ENCODE peak calls at places on chromosomes 4 and X, in eight cellular contexts. W is Peyer's patch, G is RWPE1, Z is right atrium auricular region, Q is choroid plexus epithelial cell, U is cardiac fibroblast, N is neural crest cell, E is epithelial cell of esophagus. Y is an unnamed sample.

GRCh38 chrX:107429090-107429489 is 20.4 kb upstream of the FRMPD3 start:
- DNase-seq in W (no peak), G (no peak), Z (no peak), Q (peak; percentile 38), U (peak; percentile 30), N (no peak), E (peak; percentile 35), Y (no peak)

GRCh38 chrX:123835661-123836371 is 24.0 kb upstream of the XIAP start:
- DNase-seq in W (no peak), G (peak; percentile 59), Z (no peak), Q (peak; percentile 55), U (peak; percentile 48), N (no peak), E (peak; percentile 79), Y (no peak)

GRCh38 chr4:153432971-153433752 is 33.0 kb upstream of the TMEM131L start:
- DNase-seq in W (no peak), G (peak; percentile 71), Z (peak; percentile 70), Q (peak; percentile 95), U (peak; percentile 91), N (no peak), E (peak; percentile 88), Y (peak; percentile 69)

GRCh38 chr4:155818639-155819038 is 47.4 kb downstream of the ASIC5 start:
- DNase-seq in W (no peak), G (peak; percentile 3), Z (no peak), Q (peak; percentile 21), U (peak; percentile 55), N (no peak), E (peak; percentile 79), Y (no peak)

GRCh38 chrX:3142259-3143042 is 101.2 kb downstream of the ARSF start:
- DNase-seq in W (no peak), G (no peak), Z (no peak), Q (no peak), U (no peak), N (no peak), E (no peak), Y (no peak)

GRCh38 chr4:80268081-80268823 is 1.8 kb downstream of the FGF5 start:
- DNase-seq in W (no peak), G (no peak), Z (no peak), Q (no peak), U (no peak), N (no peak), E (peak; percentile 49), Y (no peak)

GRCh38 chr4:111450867-111451266 is 694.4 kb upstream of the FAM241A start:
- DNase-seq in W (no peak), G (no peak), Z (no peak), Q (no peak), U (no peak), N (no peak), E (peak; percentile 18), Y (no peak)

GRCh38 chr4:10033191-10033881 is 12.0 kb upstream of the SLC2A9 start:
- DNase-seq in W (peak; percentile 37), G (peak; percentile 26), Z (no peak), Q (peak; percentile 73), U (peak; percentile 66), N (no peak), E (peak; percentile 64), Y (no peak)

GRCh38 chrX:130746709-130747347 is 156.2 kb downstream of the ENOX2 start:
- DNase-seq in W (no peak), G (no peak), Z (no peak), Q (peak; percentile 19), U (peak; percentile 24), N (no peak), E (no peak), Y (no peak)

GRCh38 chrX:134936542-134936941 is 54.2 kb upstream of the SMIM10 start:
- DNase-seq in W (no peak), G (no peak), Z (no peak), Q (peak; percentile 71), U (peak; percentile 68), N (no peak), E (peak; percentile 61), Y (no peak)

GRCh38 chr4:159400782-159401712 is 298.2 kb downstream of the RAPGEF2 start:
- DNase-seq in W (no peak), G (no peak), Z (no peak), Q (peak; percentile 76), U (peak; percentile 29), N (no peak), E (no peak), Y (no peak)

GRCh38 chr4:151205722-151206121 is 71.2 kb upstream of the PRSS48 start:
- DNase-seq in W (no peak), G (no peak), Z (no peak), Q (peak; percentile 42), U (no peak), N (no peak), E (no peak), Y (no peak)

GRCh38 chr4:10019521-10020051 is 1.7 kb downstream of the SLC2A9 start:
- DNase-seq in W (peak; percentile 59), G (no peak), Z (peak; percentile 74), Q (no peak), U (no peak), N (no peak), E (peak; percentile 34), Y (no peak)

GRCh38 chrX:154512879-154513553 is 3.0 kb downstream of the FAM3A start:
- DNase-seq in W (no peak), G (no peak), Z (no peak), Q (no peak), U (no peak), N (no peak), E (no peak), Y (no peak)

GRCh38 chrX:40893251-40893910 is 158.0 kb upstream of the MED14 start:
- DNase-seq in W (no peak), G (no peak), Z (no peak), Q (no peak), U (peak; percentile 55), N (no peak), E (peak; percentile 1), Y (no peak)

GRCh38 chr4:150308824-150309472 is 230.7 kb downstream of the DCLK2 start:
- DNase-seq in W (no peak), G (no peak), Z (no peak), Q (peak; percentile 67), U (peak; percentile 21), N (no peak), E (peak; percentile 85), Y (no peak)

DNA sequence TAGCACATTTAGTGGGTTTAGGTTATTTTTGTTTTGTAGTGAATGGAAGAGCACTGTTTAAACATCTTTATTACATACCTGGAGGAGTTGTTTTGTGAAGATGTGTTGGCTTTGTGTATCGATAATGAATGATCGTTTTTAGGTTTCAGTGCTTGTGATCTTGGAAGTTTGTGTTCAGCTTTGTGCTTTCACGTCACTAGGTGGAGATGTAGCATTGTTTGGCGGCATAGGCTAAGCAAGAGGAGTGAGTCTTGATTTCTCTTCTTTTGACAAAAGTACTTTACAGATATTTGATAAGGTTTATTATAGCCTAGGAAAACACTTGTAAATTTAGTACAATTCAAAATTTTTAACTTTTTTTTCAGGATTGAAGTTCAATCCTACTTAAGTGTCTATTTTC is 50.4 kb downstream of the PDK3 start:
- DNase-seq in W (no peak), G (no peak), Z (no peak), Q (peak; percentile 48), U (peak; percentile 43), N (no peak), E (peak; percentile 4), Y (no peak)
- TF ChIP-seq CTCF in W (no peak), G (no peak), Z (peak; percentile 38), Q (peak; percentile 55), U (no peak), N (peak; percentile 61), E (peak; percentile 18), Y (peak; percentile 22)

DNA sequence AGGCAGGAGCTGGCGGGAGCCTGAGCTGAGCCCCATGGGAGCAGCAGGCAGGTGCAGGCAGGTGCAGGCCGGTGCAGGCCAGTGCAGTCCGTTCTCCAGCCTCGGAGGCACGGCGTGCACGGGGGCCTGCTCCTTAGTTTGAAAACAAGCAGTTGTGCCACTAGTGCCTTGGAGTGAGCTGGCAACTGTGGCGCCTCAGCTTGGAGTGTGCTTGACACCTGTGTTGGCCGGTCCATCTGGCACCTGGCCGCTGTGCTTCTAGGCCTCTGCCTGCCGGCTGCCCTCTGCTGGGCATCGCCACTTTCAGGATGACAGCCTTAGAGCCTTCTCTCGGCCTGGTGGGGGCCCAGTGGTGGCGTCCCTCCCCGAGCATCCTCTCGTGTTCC is 47.9 kb downstream of the RGS12 start:
- DNase-seq in W (no peak), G (peak; percentile 3), Z (peak; percentile 57), Q (no peak), U (no peak), N (no peak), E (peak; percentile 21), Y (peak; percentile 81)
- TF ChIP-seq CTCF in W (no peak), G (peak; percentile 26), Z (peak; percentile 55), Q (no peak), U (no peak), N (no peak), E (peak; percentile 19), Y (no peak)

GRCh38 chr4:107740381-107740780 is 20.3 kb upstream of the PAPSS1 start:
- DNase-seq in W (no peak), G (no peak), Z (no peak), Q (peak; percentile 69), U (peak; percentile 51), N (no peak), E (peak; percentile 15), Y (no peak)
- TF ChIP-seq CTCF in W (no peak), G (no peak), Z (peak; percentile 38), Q (peak; percentile 55), U (peak; percentile 13), N (peak; percentile 53), E (peak; percentile 32), Y (no peak)

GRCh38 chr4:14257903-14258302 is 630.4 kb upstream of the BOD1L1 start:
- DNase-seq in W (no peak), G (no peak), Z (no peak), Q (no peak), U (no peak), N (no peak), E (no peak), Y (no peak)

GRCh38 chr4:14254252-14254651 is 626.7 kb upstream of the BOD1L1 start:
- DNase-seq in W (peak; percentile 43), G (peak; percentile 20), Z (no peak), Q (peak; percentile 52), U (peak; percentile 41), N (peak; percentile 30), E (peak; percentile 60), Y (peak; percentile 54)

GRCh38 chr4:14259926-14260325 is 632.4 kb upstream of the BOD1L1 start:
- DNase-seq in W (no peak), G (no peak), Z (no peak), Q (no peak), U (no peak), N (no peak), E (no peak), Y (no peak)

GRCh38 chr4:14260591-14260990 is 633.1 kb upstream of the BOD1L1 start:
- DNase-seq in W (no peak), G (no peak), Z (no peak), Q (no peak), U (no peak), N (no peak), E (no peak), Y (no peak)

DNA sequence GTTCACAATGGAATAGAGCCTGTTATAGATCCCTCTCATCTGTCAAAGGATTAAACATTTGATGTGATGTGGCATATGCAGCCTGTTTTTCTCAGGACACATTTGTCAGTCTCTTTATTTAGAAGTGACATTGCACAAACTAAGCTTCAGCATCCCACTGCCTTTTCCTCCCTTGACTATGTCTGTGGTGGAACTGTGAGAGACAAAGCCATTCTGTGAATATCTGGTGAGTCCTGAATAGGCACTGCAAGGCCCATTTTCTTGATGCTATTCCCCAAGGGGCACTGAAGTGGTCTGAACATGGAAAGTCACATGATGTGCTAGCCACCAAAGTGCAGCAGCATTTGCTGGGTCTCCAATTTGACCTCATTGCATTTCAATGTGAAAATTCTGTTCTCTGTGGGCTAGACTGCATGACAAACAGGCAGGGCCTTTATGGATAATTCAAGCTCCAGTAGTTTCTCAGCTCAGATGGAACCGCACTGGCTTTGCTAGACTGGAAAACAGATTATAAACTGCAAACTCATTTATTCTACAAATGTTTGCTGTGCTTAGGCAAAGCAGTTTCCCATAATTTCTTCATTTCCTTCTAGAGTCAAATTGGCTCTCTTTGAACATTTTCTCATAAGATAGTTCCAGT is 627.4 kb upstream of the BOD1L1 start:
- DNase-seq in W (no peak), G (no peak), Z (no peak), Q (no peak), U (no peak), N (no peak), E (no peak), Y (no peak)
- TF ChIP-seq CTCF in W (no peak), G (no peak), Z (no peak), Q (no peak), U (no peak), N (no peak), E (no peak), Y (no peak)

Y was measured in lung.